ENCODE peak calls at places on chromosome 21, in eight cellular contexts. C, U, J, O, Y, R, M and X are unnamed samples.
A peak's percentile ranks its signal among the peaks of the same experiment; 100 is the strongest.

GRCh38 chr21:21029159-21029558 is 30.9 kb downstream of the NCAM2 start:
- DNase-seq in C (no peak), U (peak; percentile 22), J (no peak), O (no peak), Y (no peak), R (no peak), M (peak; percentile 2), X (no peak)

GRCh38 chr21:34960672-34961071 is 88.4 kb downstream of the RUNX1 start:
- DNase-seq in C (no peak), U (no peak), J (no peak), O (no peak), Y (no peak), R (no peak), M (no peak), X (no peak)

GRCh38 chr21:32803651-32804050 is 32.1 kb upstream of the PAXBP1 start:
- DNase-seq in C (no peak), U (no peak), J (peak; percentile 30), O (no peak), Y (no peak), R (no peak), M (peak; percentile 26), X (no peak)

GRCh38 chr21:28136687-28137086 is 856.0 kb downstream of the LTN1 start:
- DNase-seq in C (no peak), U (no peak), J (no peak), O (no peak), Y (no peak), R (no peak), M (peak; percentile 26), X (no peak)

GRCh38 chr21:19986396-19986795 is 1011.8 kb upstream of the NCAM2 start:
- DNase-seq in C (no peak), U (no peak), J (no peak), O (no peak), Y (no peak), R (no peak), M (no peak), X (no peak)

GRCh38 chr21:39349211-39350093 is 564 bp upstream of the HMGN1 start:
- DNase-seq in C (peak; percentile 54), U (peak; percentile 98), J (peak; percentile 90), O (peak; percentile 89), Y (peak; percentile 99), R (peak; percentile 91), M (peak; percentile 97), X (peak; percentile 98)

GRCh38 chr21:46498335-46499050 is 39.8 kb downstream of the DIP2A start:
- DNase-seq in C (no peak), U (no peak), J (peak; percentile 45), O (peak; percentile 52), Y (no peak), R (no peak), M (no peak), X (no peak)

GRCh38 chr21:14600569-14601308 is 54.6 kb upstream of the SAMSN1 start:
- DNase-seq in C (no peak), U (no peak), J (no peak), O (no peak), Y (no peak), R (no peak), M (no peak), X (no peak)

GRCh38 chr21:43994085-43994484 is 18.0 kb upstream of the TRAPPC10 start:
- DNase-seq in C (no peak), U (no peak), J (no peak), O (no peak), Y (no peak), R (no peak), M (no peak), X (no peak)

GRCh38 chr21:35303085-35303484 is 254.0 kb upstream of the RUNX1 start:
- DNase-seq in C (no peak), U (no peak), J (peak; percentile 93), O (peak; percentile 96), Y (no peak), R (no peak), M (peak; percentile 90), X (no peak)

GRCh38 chr21:44484498-44485253 is 29.4 kb downstream of the LRRC3 start:
- DNase-seq in C (no peak), U (no peak), J (no peak), O (no peak), Y (no peak), R (no peak), M (no peak), X (no peak)

GRCh38 chr21:22416555-22416954 is 1418.3 kb downstream of the NCAM2 start:
- DNase-seq in C (no peak), U (no peak), J (no peak), O (no peak), Y (no peak), R (no peak), M (no peak), X (no peak)

GRCh38 chr21:33042812-33043211 is 17.1 kb downstream of the OLIG2 start:
- DNase-seq in C (no peak), U (no peak), J (peak; percentile 97), O (peak; percentile 93), Y (no peak), R (no peak), M (peak; percentile 87), X (no peak)

GRCh38 chr21:29538115-29538514 is 239.4 kb downstream of the BACH1 start:
- DNase-seq in C (no peak), U (no peak), J (peak; percentile 79), O (peak; percentile 37), Y (no peak), R (no peak), M (peak; percentile 74), X (no peak)

GRCh38 chr21:45982256-45982757 is 737 bp downstream of the COL6A1 start:
- DNase-seq in C (no peak), U (no peak), J (no peak), O (no peak), Y (peak; percentile 20), R (peak; percentile 30), M (peak; percentile 33), X (no peak)

GRCh38 chr21:43793243-43793642 is 3.9 kb downstream of the RRP1 start:
- DNase-seq in C (no peak), U (no peak), J (no peak), O (no peak), Y (no peak), R (no peak), M (no peak), X (no peak)

GRCh38 chr21:32843561-32843960 is 72.0 kb upstream of the PAXBP1 start:
- DNase-seq in C (no peak), U (no peak), J (no peak), O (no peak), Y (no peak), R (no peak), M (no peak), X (no peak)

GRCh38 chr21:45386728-45387371 is 18.1 kb upstream of the COL18A1 start:
- DNase-seq in C (no peak), U (no peak), J (peak; percentile 97), O (peak; percentile 98), Y (peak; percentile 34), R (peak; percentile 73), M (peak; percentile 97), X (no peak)

GRCh38 chr21:45542667-45543370 is 579 bp upstream of the SLC19A1 start:
- DNase-seq in C (no peak), U (peak; percentile 59), J (no peak), O (no peak), Y (no peak), R (peak; percentile 17), M (peak; percentile 16), X (no peak)

GRCh38 chr21:18954415-18954972 is 550.9 kb upstream of the TMPRSS15 start:
- DNase-seq in C (no peak), U (no peak), J (no peak), O (no peak), Y (no peak), R (no peak), M (no peak), X (no peak)

GRCh38 chr21:33201945-33202344 is 27.8 kb upstream of the IFNAR2 start:
- DNase-seq in C (no peak), U (no peak), J (no peak), O (no peak), Y (no peak), R (no peak), M (peak; percentile 26), X (no peak)

GRCh38 chr21:46557469-46557868 is 47.4 kb downstream of the S100B start:
- DNase-seq in C (no peak), U (no peak), J (no peak), O (no peak), Y (no peak), R (no peak), M (no peak), X (no peak)

GRCh38 chr21:16492892-16493291 is 763.1 kb downstream of the USP25 start:
- DNase-seq in C (no peak), U (no peak), J (no peak), O (no peak), Y (no peak), R (no peak), M (no peak), X (no peak)

GRCh38 chr21:33116669-33117267 is 46.8 kb downstream of the OLIG1 start:
- DNase-seq in C (no peak), U (no peak), J (no peak), O (no peak), Y (no peak), R (no peak), M (no peak), X (no peak)

GRCh38 chr21:42572906-42573495 is 59.3 kb downstream of the SLC37A1 start:
- DNase-seq in C (no peak), U (no peak), J (no peak), O (no peak), Y (no peak), R (peak; percentile 3), M (no peak), X (no peak)
- TF ChIP-seq CTCF in C (no peak), U (no peak), J (no peak), O (no peak), Y (no peak), R (no peak), M (no peak), X (no peak)

DNA sequence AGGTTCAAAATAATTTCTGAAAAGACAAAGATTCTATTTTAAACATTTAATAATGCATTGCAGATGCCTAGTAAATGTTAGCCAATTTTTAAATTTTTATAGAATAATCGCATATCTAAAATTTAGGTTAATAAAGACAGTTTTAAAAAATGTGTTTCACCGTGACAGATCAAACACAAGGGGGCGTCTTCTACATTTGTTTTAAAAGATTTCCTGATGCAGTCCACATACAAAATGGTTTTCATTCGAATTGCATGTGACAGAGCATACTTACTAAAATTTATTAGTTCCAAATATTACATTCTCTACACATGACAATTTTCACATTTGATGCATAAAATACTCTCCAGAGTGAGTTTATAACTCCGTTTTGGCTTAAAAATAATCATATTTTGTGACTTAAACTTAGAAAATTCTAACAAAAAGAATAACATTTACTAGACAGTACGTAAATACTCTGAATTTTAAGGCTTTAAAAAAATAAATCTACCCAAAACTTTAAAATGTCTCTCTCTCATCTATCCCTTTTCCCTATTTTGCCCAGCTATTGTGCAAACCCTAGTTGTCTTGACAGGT is 75.5 kb downstream of the ADAMTS1 start:
- DNase-seq in C (no peak), U (peak; percentile 64), J (peak; percentile 73), O (peak; percentile 75), Y (peak; percentile 15), R (no peak), M (peak; percentile 75), X (no peak)
- TF ChIP-seq CTCF in C (peak; percentile 66), U (peak; percentile 73), J (peak; percentile 72), O (peak; percentile 64), Y (peak; percentile 60), R (peak; percentile 70), M (peak; percentile 48), X (peak; percentile 70)

GRCh38 chr21:37496972-37497371 is 130.4 kb downstream of the DYRK1A start:
- DNase-seq in C (no peak), U (peak; percentile 15), J (no peak), O (peak; percentile 25), Y (no peak), R (no peak), M (peak; percentile 15), X (no peak)
- TF ChIP-seq CTCF in C (no peak), U (peak; percentile 54), J (peak; percentile 23), O (peak; percentile 7), Y (peak; percentile 49), R (no peak), M (peak; percentile 6), X (peak; percentile 71)

GRCh38 chr21:41766883-41767605 is at the start of gene RIPK4:
- DNase-seq in C (no peak), U (peak; percentile 91), J (peak; percentile 23), O (no peak), Y (no peak), R (no peak), M (peak; percentile 39), X (peak; percentile 76)
- TF ChIP-seq CTCF in C (no peak), U (no peak), J (no peak), O (no peak), Y (no peak), R (no peak), M (no peak), X (no peak)